ENCODE peak calls at places on chromosomes 5 and 9, in ten cellular contexts. A is kidney, S is pulmonary artery endothelial cell, D is amygdala, Z is A549, I is EL, N is NCI-H2107, W is NCI-H774, L is WERI-Rb-1, K is choroid plexus epithelial cell. H is an unnamed sample.

GRCh38 chr5:72107874-72108199 is 562 bp downstream of the MAP1B start:
- DNase-seq in A (no peak), S (no peak), D (no peak), Z (peak), I (no peak), N (no peak), W (peak), L (peak), K (peak), H (no peak)

GRCh38 chr5:72378636-72379289 is 58.6 kb downstream of the PTCD2 start:
- DNase-seq in A (no peak), S (peak), D (no peak), Z (peak), I (peak), N (peak), W (no peak), L (no peak), K (peak), H (no peak)

GRCh38 chr5:171667341-171668096 is 118.1 kb upstream of the SMIM23 start:
- DNase-seq in A (no peak), S (peak), D (no peak), Z (no peak), I (peak), N (no peak), W (no peak), L (no peak), K (peak), H (no peak)

GRCh38 chr9:79984429-79985067 is 412.8 kb downstream of the TLE4 start:
- DNase-seq in A (no peak), S (no peak), D (no peak), Z (no peak), I (no peak), N (no peak), W (no peak), L (no peak), K (no peak), H (no peak)

GRCh38 chr5:56464935-56465756 is 232.0 kb upstream of the ANKRD55 start:
- DNase-seq in A (no peak), S (no peak), D (no peak), Z (peak), I (no peak), N (no peak), W (no peak), L (no peak), K (no peak), H (no peak)

GRCh38 chr9:17519761-17520160 is 59.1 kb upstream of the SH3GL2 start:
- DNase-seq in A (no peak), S (no peak), D (no peak), Z (no peak), I (peak), N (no peak), W (peak), L (no peak), K (peak), H (no peak)

GRCh38 chr5:90055831-90056328 is 353.7 kb downstream of the CETN3 start:
- DNase-seq in A (no peak), S (no peak), D (no peak), Z (peak), I (peak), N (no peak), W (no peak), L (no peak), K (peak), H (no peak)

GRCh38 chr5:149135536-149136201 is 5.6 kb upstream of the ABLIM3 start:
- DNase-seq in A (no peak), S (peak), D (no peak), Z (no peak), I (peak), N (no peak), W (no peak), L (no peak), K (peak), H (no peak)

GRCh38 chr9:108665856-108666784 is 189.7 kb downstream of the ACTL7B start:
- DNase-seq in A (no peak), S (no peak), D (no peak), Z (no peak), I (peak), N (no peak), W (no peak), L (no peak), K (no peak), H (no peak)

GRCh38 chr9:92764381-92764987 is at the start of gene BICD2:
- DNase-seq in A (no peak), S (no peak), D (no peak), Z (no peak), I (no peak), N (no peak), W (no peak), L (no peak), K (no peak), H (no peak)

GRCh38 chr9:88810826-88811225 is 180.4 kb upstream of the S1PR3 start:
- DNase-seq in A (no peak), S (no peak), D (no peak), Z (no peak), I (no peak), N (no peak), W (no peak), L (no peak), K (no peak), H (no peak)

GRCh38 chr5:140005145-140005591 is 37.9 kb downstream of the NRG2 start:
- DNase-seq in A (no peak), S (no peak), D (no peak), Z (no peak), I (no peak), N (no peak), W (no peak), L (no peak), K (no peak), H (no peak)

GRCh38 chr9:114366334-114367128 is 21.3 kb downstream of the AKNA start:
- DNase-seq in A (peak), S (no peak), D (no peak), Z (peak), I (peak), N (no peak), W (no peak), L (no peak), K (peak), H (no peak)

GRCh38 chr9:18255158-18255629 is 218.8 kb upstream of the ADAMTSL1 start:
- DNase-seq in A (peak), S (peak), D (peak), Z (peak), I (peak), N (peak), W (peak), L (peak), K (peak), H (peak)

GRCh38 chr5:76716456-76717157 is 681 bp downstream of the F2R start:
- DNase-seq in A (no peak), S (no peak), D (no peak), Z (peak), I (peak), N (no peak), W (no peak), L (peak), K (no peak), H (peak)

GRCh38 chr5:115986358-115986757 is 24.1 kb downstream of the LVRN start:
- DNase-seq in A (no peak), S (peak), D (no peak), Z (no peak), I (no peak), N (no peak), W (no peak), L (no peak), K (peak), H (no peak)

GRCh38 chr9:113310538-113310937 is 7.4 kb upstream of the RNF183 start:
- DNase-seq in A (no peak), S (no peak), D (no peak), Z (no peak), I (no peak), N (no peak), W (no peak), L (no peak), K (peak), H (no peak)

GRCh38 chr9:2158111-2158610 is 143.0 kb downstream of the SMARCA2 start:
- DNase-seq in A (peak), S (peak), D (peak), Z (peak), I (peak), N (no peak), W (peak), L (no peak), K (peak), H (no peak)

GRCh38 chr5:172765766-172766286 is 5.2 kb downstream of the DUSP1 start:
- DNase-seq in A (no peak), S (no peak), D (no peak), Z (peak), I (no peak), N (no peak), W (no peak), L (no peak), K (peak), H (peak)

H was measured in SK-N-DZ.